ENCODE peak calls at places on chromosomes 3 and 15, in seven cellular contexts. One of them, this sample, is unnamed.

GRCh38 chr15:52344592-52344991 is 49.0 kb upstream of the MYO5C start:
- DNase-seq in lower lobe of right lung: no peak
- DNase-seq in fibroblast of the aortic adventitia: no peak
- DNase-seq in fibroblast of mammary gland: no peak
- DNase-seq in colonic mucosa: no peak
- DNase-seq in left ventricle myocardium inferior: no peak
- DNase-seq in brain microvascular endothelial cell: no peak
- DNase-seq in this sample: no peak

GRCh38 chr15:50438251-50438650 is 14.0 kb downstream of the USP8 start:
- DNase-seq in lower lobe of right lung: no peak
- DNase-seq in fibroblast of the aortic adventitia: no peak
- DNase-seq in fibroblast of mammary gland: no peak
- DNase-seq in colonic mucosa: no peak
- DNase-seq in left ventricle myocardium inferior: no peak
- DNase-seq in brain microvascular endothelial cell: no peak
- DNase-seq in this sample: no peak

GRCh38 chr15:35693887-35694286 is 147.9 kb upstream of the DPH6 start:
- DNase-seq in lower lobe of right lung: no peak
- DNase-seq in fibroblast of the aortic adventitia: no peak
- DNase-seq in fibroblast of mammary gland: no peak
- DNase-seq in colonic mucosa: no peak
- DNase-seq in left ventricle myocardium inferior: no peak
- DNase-seq in brain microvascular endothelial cell: no peak
- DNase-seq in this sample: no peak

GRCh38 chr15:78211189-78211921 is 23.0 kb downstream of the ACSBG1 start:
- DNase-seq in lower lobe of right lung: no peak
- DNase-seq in fibroblast of the aortic adventitia: no peak
- DNase-seq in fibroblast of mammary gland: no peak
- DNase-seq in colonic mucosa: peak
- DNase-seq in left ventricle myocardium inferior: no peak
- DNase-seq in brain microvascular endothelial cell: no peak
- DNase-seq in this sample: no peak

GRCh38 chr15:75420698-75421097 is 30.8 kb downstream of the SIN3A start:
- DNase-seq in lower lobe of right lung: no peak
- DNase-seq in fibroblast of the aortic adventitia: peak
- DNase-seq in fibroblast of mammary gland: peak
- DNase-seq in colonic mucosa: no peak
- DNase-seq in left ventricle myocardium inferior: no peak
- DNase-seq in brain microvascular endothelial cell: no peak
- DNase-seq in this sample: no peak

GRCh38 chr15:100690032-100690785 is 87.8 kb downstream of the ASB7 start:
- DNase-seq in lower lobe of right lung: no peak
- DNase-seq in fibroblast of the aortic adventitia: no peak
- DNase-seq in fibroblast of mammary gland: no peak
- DNase-seq in colonic mucosa: peak
- DNase-seq in left ventricle myocardium inferior: no peak
- DNase-seq in brain microvascular endothelial cell: no peak
- DNase-seq in this sample: no peak

GRCh38 chr15:72306211-72306785 is 13.7 kb downstream of the CELF6 start:
- DNase-seq in lower lobe of right lung: no peak
- DNase-seq in fibroblast of the aortic adventitia: peak
- DNase-seq in fibroblast of mammary gland: peak
- DNase-seq in colonic mucosa: no peak
- DNase-seq in left ventricle myocardium inferior: no peak
- DNase-seq in brain microvascular endothelial cell: peak
- DNase-seq in this sample: no peak

GRCh38 chr15:29276366-29276765 is 6.7 kb upstream of the NSMCE3 start:
- DNase-seq in lower lobe of right lung: no peak
- DNase-seq in fibroblast of the aortic adventitia: no peak
- DNase-seq in fibroblast of mammary gland: no peak
- DNase-seq in colonic mucosa: no peak
- DNase-seq in left ventricle myocardium inferior: no peak
- DNase-seq in brain microvascular endothelial cell: no peak
- DNase-seq in this sample: no peak

GRCh38 chr3:2247831-2248230 is 149.2 kb downstream of the CNTN4 start:
- DNase-seq in lower lobe of right lung: no peak
- DNase-seq in fibroblast of the aortic adventitia: no peak
- DNase-seq in fibroblast of mammary gland: no peak
- DNase-seq in colonic mucosa: no peak
- DNase-seq in left ventricle myocardium inferior: no peak
- DNase-seq in brain microvascular endothelial cell: no peak
- DNase-seq in this sample: no peak

GRCh38 chr3:65968996-65969395 is 69.7 kb downstream of the MAGI1 start:
- DNase-seq in lower lobe of right lung: no peak
- DNase-seq in fibroblast of the aortic adventitia: no peak
- DNase-seq in fibroblast of mammary gland: no peak
- DNase-seq in colonic mucosa: no peak
- DNase-seq in left ventricle myocardium inferior: no peak
- DNase-seq in brain microvascular endothelial cell: no peak
- DNase-seq in this sample: no peak

GRCh38 chr15:28935316-28935715 is 49.5 kb downstream of the APBA2 start:
- DNase-seq in lower lobe of right lung: no peak
- DNase-seq in fibroblast of the aortic adventitia: no peak
- DNase-seq in fibroblast of mammary gland: no peak
- DNase-seq in colonic mucosa: no peak
- DNase-seq in left ventricle myocardium inferior: no peak
- DNase-seq in brain microvascular endothelial cell: no peak
- DNase-seq in this sample: no peak

GRCh38 chr3:15083190-15083700 is 15.7 kb downstream of the RBSN start:
- DNase-seq in lower lobe of right lung: no peak
- DNase-seq in fibroblast of the aortic adventitia: no peak
- DNase-seq in fibroblast of mammary gland: peak
- DNase-seq in colonic mucosa: no peak
- DNase-seq in left ventricle myocardium inferior: no peak
- DNase-seq in brain microvascular endothelial cell: no peak
- DNase-seq in this sample: no peak

GRCh38 chr3:39267631-39268553 is 11.9 kb downstream of the CX3CR1 start:
- DNase-seq in lower lobe of right lung: no peak
- DNase-seq in fibroblast of the aortic adventitia: no peak
- DNase-seq in fibroblast of mammary gland: no peak
- DNase-seq in colonic mucosa: no peak
- DNase-seq in left ventricle myocardium inferior: no peak
- DNase-seq in brain microvascular endothelial cell: no peak
- DNase-seq in this sample: no peak

GRCh38 chr3:57228734-57229505 is 1.4 kb downstream of the APPL1 start:
- DNase-seq in lower lobe of right lung: no peak
- DNase-seq in fibroblast of the aortic adventitia: peak
- DNase-seq in fibroblast of mammary gland: peak
- DNase-seq in colonic mucosa: peak
- DNase-seq in left ventricle myocardium inferior: no peak
- DNase-seq in brain microvascular endothelial cell: peak
- DNase-seq in this sample: peak

GRCh38 chr3:30704931-30705890 is 98.8 kb downstream of the TGFBR2 start:
- DNase-seq in lower lobe of right lung: no peak
- DNase-seq in fibroblast of the aortic adventitia: no peak
- DNase-seq in fibroblast of mammary gland: no peak
- DNase-seq in colonic mucosa: no peak
- DNase-seq in left ventricle myocardium inferior: no peak
- DNase-seq in brain microvascular endothelial cell: no peak
- DNase-seq in this sample: no peak

GRCh38 chr3:10366681-10367101 is 45.8 kb upstream of the SEC13 start:
- DNase-seq in lower lobe of right lung: no peak
- DNase-seq in fibroblast of the aortic adventitia: peak
- DNase-seq in fibroblast of mammary gland: peak
- DNase-seq in colonic mucosa: no peak
- DNase-seq in left ventricle myocardium inferior: no peak
- DNase-seq in brain microvascular endothelial cell: peak
- DNase-seq in this sample: peak

GRCh38 chr3:64022451-64023186 is 675 bp downstream of the PSMD6 start:
- DNase-seq in lower lobe of right lung: no peak
- DNase-seq in fibroblast of the aortic adventitia: peak
- DNase-seq in fibroblast of mammary gland: peak
- DNase-seq in colonic mucosa: peak
- DNase-seq in left ventricle myocardium inferior: no peak
- DNase-seq in brain microvascular endothelial cell: no peak
- DNase-seq in this sample: no peak

GRCh38 chr3:122942937-122943827 is 84.4 kb downstream of the SEMA5B start:
- DNase-seq in lower lobe of right lung: peak
- DNase-seq in fibroblast of the aortic adventitia: peak
- DNase-seq in fibroblast of mammary gland: peak
- DNase-seq in colonic mucosa: peak
- DNase-seq in left ventricle myocardium inferior: peak
- DNase-seq in brain microvascular endothelial cell: peak
- DNase-seq in this sample: peak

GRCh38 chr3:180341516-180341915 is 260.4 kb upstream of the TTC14 start:
- DNase-seq in lower lobe of right lung: no peak
- DNase-seq in fibroblast of the aortic adventitia: no peak
- DNase-seq in fibroblast of mammary gland: no peak
- DNase-seq in colonic mucosa: no peak
- DNase-seq in left ventricle myocardium inferior: no peak
- DNase-seq in brain microvascular endothelial cell: no peak
- DNase-seq in this sample: no peak

GRCh38 chr3:186694288-186695032 is 22.7 kb upstream of the KNG1 start:
- DNase-seq in lower lobe of right lung: no peak
- DNase-seq in fibroblast of the aortic adventitia: no peak
- DNase-seq in fibroblast of mammary gland: no peak
- DNase-seq in colonic mucosa: no peak
- DNase-seq in left ventricle myocardium inferior: no peak
- DNase-seq in brain microvascular endothelial cell: no peak
- DNase-seq in this sample: no peak

GRCh38 chr3:122415762-122416654 is at the start of gene WDR5B:
- DNase-seq in lower lobe of right lung: peak
- DNase-seq in fibroblast of the aortic adventitia: peak
- DNase-seq in fibroblast of mammary gland: peak
- DNase-seq in colonic mucosa: peak
- DNase-seq in left ventricle myocardium inferior: peak
- DNase-seq in brain microvascular endothelial cell: peak
- DNase-seq in this sample: peak

GRCh38 chr3:77536038-77536775 is 496.3 kb downstream of the ROBO2 start:
- DNase-seq in lower lobe of right lung: no peak
- DNase-seq in fibroblast of the aortic adventitia: no peak
- DNase-seq in fibroblast of mammary gland: no peak
- DNase-seq in colonic mucosa: no peak
- DNase-seq in left ventricle myocardium inferior: no peak
- DNase-seq in brain microvascular endothelial cell: no peak
- DNase-seq in this sample: no peak

DNA sequence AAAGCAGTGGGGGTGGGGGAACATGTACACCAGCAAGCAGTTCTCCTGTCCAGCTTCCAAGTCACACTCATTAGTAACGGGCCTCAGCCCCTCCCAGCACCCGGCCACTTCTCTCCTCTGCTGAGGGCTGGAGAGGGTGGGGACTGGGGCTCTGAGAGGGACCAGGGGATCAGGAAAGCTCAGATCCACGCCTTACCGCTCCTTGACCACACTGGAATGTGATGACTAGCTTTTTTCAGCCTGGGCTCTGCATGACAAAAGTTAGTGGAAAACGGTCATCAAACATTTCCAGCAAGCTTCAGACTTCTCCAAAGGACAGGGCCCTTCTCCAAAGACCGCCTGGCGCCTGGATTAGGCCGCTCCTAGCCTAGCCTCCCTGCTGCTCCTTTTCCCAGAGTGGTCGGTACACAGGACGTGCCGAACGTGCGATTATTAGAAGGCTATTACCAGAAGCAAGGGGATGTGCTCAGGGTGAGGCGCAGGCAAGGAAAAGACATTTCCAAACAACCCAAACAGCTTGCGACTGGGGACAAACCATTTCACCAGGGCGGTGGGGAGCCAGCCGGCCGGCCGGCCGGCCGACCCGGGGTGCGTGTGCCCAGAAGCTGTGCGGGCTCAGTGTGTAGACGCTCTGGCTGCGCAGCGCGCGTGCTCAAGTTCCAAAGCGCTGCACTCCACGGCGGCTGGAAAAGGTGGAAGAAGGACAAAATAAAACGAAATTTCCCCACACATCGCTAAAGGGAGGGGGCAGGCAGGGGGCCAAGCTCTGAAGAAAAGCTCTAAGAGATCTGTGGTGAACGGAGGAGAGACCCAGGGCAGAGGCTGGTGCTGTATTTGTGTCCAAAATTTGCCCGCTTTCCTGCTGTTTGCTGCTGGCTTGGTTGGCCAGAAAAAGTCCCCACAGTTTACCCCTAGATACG is 51.0 kb upstream of the SSR3 start:
- DNase-seq in lower lobe of right lung: peak
- DNase-seq in fibroblast of the aortic adventitia: peak
- DNase-seq in fibroblast of mammary gland: peak
- DNase-seq in colonic mucosa: peak
- DNase-seq in left ventricle myocardium inferior: peak
- DNase-seq in brain microvascular endothelial cell: peak
- DNase-seq in this sample: no peak
- H3K4me3 ChIP-seq in lower lobe of right lung: peak
- H3K4me3 ChIP-seq in fibroblast of the aortic adventitia: peak
- H3K4me3 ChIP-seq in fibroblast of mammary gland: peak
- H3K4me3 ChIP-seq in colonic mucosa: peak
- H3K4me3 ChIP-seq in left ventricle myocardium inferior: peak
- H3K4me3 ChIP-seq in brain microvascular endothelial cell: peak
- H3K4me3 ChIP-seq in this sample: peak

GRCh38 chr3:127820221-127820870 is 2.0 kb downstream of the MGLL start:
- DNase-seq in lower lobe of right lung: peak
- DNase-seq in fibroblast of the aortic adventitia: peak
- DNase-seq in fibroblast of mammary gland: peak
- DNase-seq in colonic mucosa: no peak
- DNase-seq in left ventricle myocardium inferior: no peak
- DNase-seq in brain microvascular endothelial cell: no peak
- DNase-seq in this sample: no peak
- TF ChIP-seq CTCF in lower lobe of right lung: no peak
- TF ChIP-seq CTCF in fibroblast of the aortic adventitia: peak
- TF ChIP-seq CTCF in fibroblast of mammary gland: peak
- TF ChIP-seq CTCF in colonic mucosa: no peak
- TF ChIP-seq CTCF in left ventricle myocardium inferior: no peak
- TF ChIP-seq CTCF in brain microvascular endothelial cell: peak
- TF ChIP-seq CTCF in this sample: no peak

GRCh38 chr15:92118162-92118935 is 264.8 kb downstream of the SLCO3A1 start:
- DNase-seq in lower lobe of right lung: no peak
- DNase-seq in fibroblast of the aortic adventitia: peak
- DNase-seq in fibroblast of mammary gland: peak
- DNase-seq in colonic mucosa: no peak
- DNase-seq in left ventricle myocardium inferior: no peak
- DNase-seq in brain microvascular endothelial cell: no peak
- DNase-seq in this sample: no peak
- H3K4me3 ChIP-seq in lower lobe of right lung: no peak
- H3K4me3 ChIP-seq in fibroblast of the aortic adventitia: no peak
- H3K4me3 ChIP-seq in fibroblast of mammary gland: no peak
- H3K4me3 ChIP-seq in colonic mucosa: no peak
- H3K4me3 ChIP-seq in left ventricle myocardium inferior: no peak
- H3K4me3 ChIP-seq in brain microvascular endothelial cell: no peak
- H3K4me3 ChIP-seq in this sample: no peak

GRCh38 chr3:48698891-48699290 is 13.2 kb upstream of the NCKIPSD start:
- DNase-seq in lower lobe of right lung: no peak
- DNase-seq in fibroblast of the aortic adventitia: no peak
- DNase-seq in fibroblast of mammary gland: no peak
- DNase-seq in colonic mucosa: no peak
- DNase-seq in left ventricle myocardium inferior: no peak
- DNase-seq in brain microvascular endothelial cell: no peak
- DNase-seq in this sample: no peak

GRCh38 chr3:48700750-48701405 is 15.2 kb upstream of the NCKIPSD start:
- DNase-seq in lower lobe of right lung: no peak
- DNase-seq in fibroblast of the aortic adventitia: no peak
- DNase-seq in fibroblast of mammary gland: no peak
- DNase-seq in colonic mucosa: no peak
- DNase-seq in left ventricle myocardium inferior: no peak
- DNase-seq in brain microvascular endothelial cell: no peak
- DNase-seq in this sample: no peak

GRCh38 chr3:48696156-48696555 is 10.4 kb upstream of the NCKIPSD start:
- DNase-seq in lower lobe of right lung: no peak
- DNase-seq in fibroblast of the aortic adventitia: no peak
- DNase-seq in fibroblast of mammary gland: no peak
- DNase-seq in colonic mucosa: no peak
- DNase-seq in left ventricle myocardium inferior: no peak
- DNase-seq in brain microvascular endothelial cell: no peak
- DNase-seq in this sample: no peak

GRCh38 chr3:48695113-48695753 is 9.5 kb upstream of the NCKIPSD start:
- DNase-seq in lower lobe of right lung: no peak
- DNase-seq in fibroblast of the aortic adventitia: peak
- DNase-seq in fibroblast of mammary gland: peak
- DNase-seq in colonic mucosa: peak
- DNase-seq in left ventricle myocardium inferior: peak
- DNase-seq in brain microvascular endothelial cell: peak
- DNase-seq in this sample: no peak

GRCh38 chr3:48697952-48698351 is 12.2 kb upstream of the NCKIPSD start:
- DNase-seq in lower lobe of right lung: no peak
- DNase-seq in fibroblast of the aortic adventitia: no peak
- DNase-seq in fibroblast of mammary gland: no peak
- DNase-seq in colonic mucosa: no peak
- DNase-seq in left ventricle myocardium inferior: no peak
- DNase-seq in brain microvascular endothelial cell: no peak
- DNase-seq in this sample: no peak
- TF ChIP-seq CTCF in lower lobe of right lung: no peak
- TF ChIP-seq CTCF in fibroblast of the aortic adventitia: no peak
- TF ChIP-seq CTCF in fibroblast of mammary gland: no peak
- TF ChIP-seq CTCF in colonic mucosa: no peak
- TF ChIP-seq CTCF in left ventricle myocardium inferior: no peak
- TF ChIP-seq CTCF in brain microvascular endothelial cell: no peak
- TF ChIP-seq CTCF in this sample: no peak